ENCODE peak calls at places on chromosome 10, in six cellular contexts. One of them, this sample, is unnamed.

GRCh38 chr10:90138844-90139243 is 437.5 kb downstream of the KIF20B start:
- DNase-seq in upper lobe of right lung: no peak
- DNase-seq in endodermal cell: no peak
- DNase-seq in aorta: no peak
- DNase-seq in heart right ventricle: no peak
- DNase-seq in brain microvascular endothelial cell: peak
- DNase-seq in this sample: no peak

GRCh38 chr10:124237282-124237975 is 144.0 kb upstream of the CHST15 start:
- DNase-seq in upper lobe of right lung: no peak
- DNase-seq in endodermal cell: no peak
- DNase-seq in aorta: no peak
- DNase-seq in heart right ventricle: no peak
- DNase-seq in brain microvascular endothelial cell: no peak
- DNase-seq in this sample: no peak

GRCh38 chr10:86868353-86868752 is 89.1 kb downstream of the MMRN2 start:
- DNase-seq in upper lobe of right lung: no peak
- DNase-seq in endodermal cell: peak
- DNase-seq in aorta: no peak
- DNase-seq in heart right ventricle: no peak
- DNase-seq in brain microvascular endothelial cell: peak
- DNase-seq in this sample: no peak

GRCh38 chr10:35074266-35074665 is 15.9 kb downstream of the CUL2 start:
- DNase-seq in upper lobe of right lung: no peak
- DNase-seq in endodermal cell: no peak
- DNase-seq in aorta: no peak
- DNase-seq in heart right ventricle: no peak
- DNase-seq in brain microvascular endothelial cell: no peak
- DNase-seq in this sample: no peak

GRCh38 chr10:102596506-102596971 is 47.7 kb upstream of the TRIM8 start:
- DNase-seq in upper lobe of right lung: no peak
- DNase-seq in endodermal cell: peak
- DNase-seq in aorta: no peak
- DNase-seq in heart right ventricle: no peak
- DNase-seq in brain microvascular endothelial cell: peak
- DNase-seq in this sample: no peak

GRCh38 chr10:15603446-15604011 is 116.2 kb downstream of the ITGA8 start:
- DNase-seq in upper lobe of right lung: no peak
- DNase-seq in endodermal cell: no peak
- DNase-seq in aorta: no peak
- DNase-seq in heart right ventricle: no peak
- DNase-seq in brain microvascular endothelial cell: no peak
- DNase-seq in this sample: no peak

GRCh38 chr10:78512205-78512550 is 478.5 kb downstream of the RPS24 start:
- DNase-seq in upper lobe of right lung: no peak
- DNase-seq in endodermal cell: no peak
- DNase-seq in aorta: no peak
- DNase-seq in heart right ventricle: no peak
- DNase-seq in brain microvascular endothelial cell: no peak
- DNase-seq in this sample: no peak

GRCh38 chr10:70589762-70590662 is 12.5 kb downstream of the PRF1 start:
- DNase-seq in upper lobe of right lung: no peak
- DNase-seq in endodermal cell: no peak
- DNase-seq in aorta: no peak
- DNase-seq in heart right ventricle: no peak
- DNase-seq in brain microvascular endothelial cell: no peak
- DNase-seq in this sample: no peak

GRCh38 chr10:70053896-70054641 is 1.4 kb downstream of the MACROH2A2 start:
- DNase-seq in upper lobe of right lung: peak
- DNase-seq in endodermal cell: peak
- DNase-seq in aorta: peak
- DNase-seq in heart right ventricle: peak
- DNase-seq in brain microvascular endothelial cell: no peak
- DNase-seq in this sample: no peak

GRCh38 chr10:728603-729002 is 39.1 kb upstream of the DIP2C start:
- DNase-seq in upper lobe of right lung: no peak
- DNase-seq in endodermal cell: no peak
- DNase-seq in aorta: no peak
- DNase-seq in heart right ventricle: no peak
- DNase-seq in brain microvascular endothelial cell: no peak
- DNase-seq in this sample: no peak

GRCh38 chr10:14801693-14802092 is 27.0 kb upstream of the FAM107B start:
- DNase-seq in upper lobe of right lung: no peak
- DNase-seq in endodermal cell: peak
- DNase-seq in aorta: no peak
- DNase-seq in heart right ventricle: no peak
- DNase-seq in brain microvascular endothelial cell: no peak
- DNase-seq in this sample: no peak

GRCh38 chr10:118405933-118406332 is 63.8 kb upstream of the FAM204A start:
- DNase-seq in upper lobe of right lung: no peak
- DNase-seq in endodermal cell: no peak
- DNase-seq in aorta: no peak
- DNase-seq in heart right ventricle: no peak
- DNase-seq in brain microvascular endothelial cell: no peak
- DNase-seq in this sample: no peak

GRCh38 chr10:14625210-14625621 is 149.5 kb downstream of the FAM107B start:
- DNase-seq in upper lobe of right lung: no peak
- DNase-seq in endodermal cell: peak
- DNase-seq in aorta: no peak
- DNase-seq in heart right ventricle: no peak
- DNase-seq in brain microvascular endothelial cell: no peak
- DNase-seq in this sample: no peak

GRCh38 chr10:87818505-87819273 is 663 bp upstream of the ATAD1 start:
- DNase-seq in upper lobe of right lung: peak
- DNase-seq in endodermal cell: peak
- DNase-seq in aorta: peak
- DNase-seq in heart right ventricle: no peak
- DNase-seq in brain microvascular endothelial cell: peak
- DNase-seq in this sample: peak

GRCh38 chr10:43253461-43254198 is 13.2 kb downstream of the RASGEF1A start:
- DNase-seq in upper lobe of right lung: no peak
- DNase-seq in endodermal cell: peak
- DNase-seq in aorta: no peak
- DNase-seq in heart right ventricle: no peak
- DNase-seq in brain microvascular endothelial cell: no peak
- DNase-seq in this sample: no peak

GRCh38 chr10:110056822-110057221 is 49.0 kb downstream of the ADD3 start:
- DNase-seq in upper lobe of right lung: no peak
- DNase-seq in endodermal cell: no peak
- DNase-seq in aorta: no peak
- DNase-seq in heart right ventricle: no peak
- DNase-seq in brain microvascular endothelial cell: no peak
- DNase-seq in this sample: no peak

GRCh38 chr10:128005858-128006257 is 99.0 kb downstream of the PTPRE start:
- DNase-seq in upper lobe of right lung: no peak
- DNase-seq in endodermal cell: no peak
- DNase-seq in aorta: no peak
- DNase-seq in heart right ventricle: no peak
- DNase-seq in brain microvascular endothelial cell: no peak
- DNase-seq in this sample: no peak

GRCh38 chr10:23994459-23995046 is 214.4 kb upstream of the KIAA1217 start:
- DNase-seq in upper lobe of right lung: no peak
- DNase-seq in endodermal cell: peak
- DNase-seq in aorta: peak
- DNase-seq in heart right ventricle: peak
- DNase-seq in brain microvascular endothelial cell: peak
- DNase-seq in this sample: peak

GRCh38 chr10:133347636-133348517 is 704 bp downstream of the PRAP1 start:
- DNase-seq in upper lobe of right lung: no peak
- DNase-seq in endodermal cell: no peak
- DNase-seq in aorta: no peak
- DNase-seq in heart right ventricle: no peak
- DNase-seq in brain microvascular endothelial cell: no peak
- DNase-seq in this sample: no peak

GRCh38 chr10:131078131-131078881 is 233.2 kb downstream of the TCERG1L start:
- DNase-seq in upper lobe of right lung: no peak
- DNase-seq in endodermal cell: no peak
- DNase-seq in aorta: no peak
- DNase-seq in heart right ventricle: no peak
- DNase-seq in brain microvascular endothelial cell: no peak
- DNase-seq in this sample: no peak

GRCh38 chr10:106424981-106425380 is 739.5 kb downstream of the SORCS1 start:
- DNase-seq in upper lobe of right lung: no peak
- DNase-seq in endodermal cell: no peak
- DNase-seq in aorta: no peak
- DNase-seq in heart right ventricle: no peak
- DNase-seq in brain microvascular endothelial cell: no peak
- DNase-seq in this sample: no peak

GRCh38 chr10:122234416-122234815 is 36.7 kb upstream of the BTBD16 start:
- DNase-seq in upper lobe of right lung: no peak
- DNase-seq in endodermal cell: no peak
- DNase-seq in aorta: no peak
- DNase-seq in heart right ventricle: no peak
- DNase-seq in brain microvascular endothelial cell: no peak
- DNase-seq in this sample: no peak

GRCh38 chr10:62805139-62806092 is 896 bp downstream of the ADO start:
- DNase-seq in upper lobe of right lung: peak
- DNase-seq in endodermal cell: peak
- DNase-seq in aorta: no peak
- DNase-seq in heart right ventricle: peak
- DNase-seq in brain microvascular endothelial cell: peak
- DNase-seq in this sample: peak

GRCh38 chr10:5504146-5505072 is 5.0 kb upstream of the CALML5 start:
- DNase-seq in upper lobe of right lung: peak
- DNase-seq in endodermal cell: no peak
- DNase-seq in aorta: no peak
- DNase-seq in heart right ventricle: no peak
- DNase-seq in brain microvascular endothelial cell: no peak
- DNase-seq in this sample: no peak

GRCh38 chr10:100020883-100021248 is 11.1 kb upstream of the DNMBP start:
- DNase-seq in upper lobe of right lung: no peak
- DNase-seq in endodermal cell: no peak
- DNase-seq in aorta: no peak
- DNase-seq in heart right ventricle: no peak
- DNase-seq in brain microvascular endothelial cell: no peak
- DNase-seq in this sample: no peak

GRCh38 chr10:69640196-69640980 is 10.3 kb downstream of the FAM241B start:
- DNase-seq in upper lobe of right lung: peak
- DNase-seq in endodermal cell: peak
- DNase-seq in aorta: no peak
- DNase-seq in heart right ventricle: no peak
- DNase-seq in brain microvascular endothelial cell: no peak
- DNase-seq in this sample: no peak

GRCh38 chr10:59011972-59012632 is 164.3 kb upstream of the PHYHIPL start:
- DNase-seq in upper lobe of right lung: no peak
- DNase-seq in endodermal cell: no peak
- DNase-seq in aorta: no peak
- DNase-seq in heart right ventricle: no peak
- DNase-seq in brain microvascular endothelial cell: no peak
- DNase-seq in this sample: no peak

GRCh38 chr10:125370578-125370977 is 210.2 kb upstream of the CTBP2 start:
- DNase-seq in upper lobe of right lung: no peak
- DNase-seq in endodermal cell: peak
- DNase-seq in aorta: no peak
- DNase-seq in heart right ventricle: no peak
- DNase-seq in brain microvascular endothelial cell: no peak
- DNase-seq in this sample: no peak

GRCh38 chr10:35259769-35260397 is 76.4 kb upstream of the CCNY start:
- DNase-seq in upper lobe of right lung: no peak
- DNase-seq in endodermal cell: no peak
- DNase-seq in aorta: no peak
- DNase-seq in heart right ventricle: no peak
- DNase-seq in brain microvascular endothelial cell: peak
- DNase-seq in this sample: no peak

GRCh38 chr10:132574783-132575319 is 37.3 kb downstream of the INPP5A start:
- DNase-seq in upper lobe of right lung: no peak
- DNase-seq in endodermal cell: peak
- DNase-seq in aorta: no peak
- DNase-seq in heart right ventricle: no peak
- DNase-seq in brain microvascular endothelial cell: peak
- DNase-seq in this sample: no peak

GRCh38 chr10:94123253-94123995 is 129.7 kb downstream of the PLCE1 start:
- DNase-seq in upper lobe of right lung: no peak
- DNase-seq in endodermal cell: no peak
- DNase-seq in aorta: no peak
- DNase-seq in heart right ventricle: no peak
- DNase-seq in brain microvascular endothelial cell: peak
- DNase-seq in this sample: no peak

GRCh38 chr10:88981435-88981834 is 9.2 kb upstream of the FAS start:
- DNase-seq in upper lobe of right lung: no peak
- DNase-seq in endodermal cell: no peak
- DNase-seq in aorta: no peak
- DNase-seq in heart right ventricle: no peak
- DNase-seq in brain microvascular endothelial cell: no peak
- DNase-seq in this sample: no peak
- H3K27ac ChIP-seq in upper lobe of right lung: no peak
- H3K27ac ChIP-seq in endodermal cell: no peak
- H3K27ac ChIP-seq in aorta: peak
- H3K27ac ChIP-seq in heart right ventricle: peak
- H3K27ac ChIP-seq in brain microvascular endothelial cell: no peak
- H3K27ac ChIP-seq in this sample: no peak

GRCh38 chr10:129405389-129405788 is 61.7 kb upstream of the MGMT start:
- DNase-seq in upper lobe of right lung: no peak
- DNase-seq in endodermal cell: no peak
- DNase-seq in aorta: no peak
- DNase-seq in heart right ventricle: no peak
- DNase-seq in brain microvascular endothelial cell: no peak
- DNase-seq in this sample: no peak
- H3K27ac ChIP-seq in upper lobe of right lung: no peak
- H3K27ac ChIP-seq in endodermal cell: no peak
- H3K27ac ChIP-seq in aorta: no peak
- H3K27ac ChIP-seq in heart right ventricle: no peak
- H3K27ac ChIP-seq in brain microvascular endothelial cell: no peak
- H3K27ac ChIP-seq in this sample: no peak

GRCh38 chr10:71596759-71597158 is 122.8 kb downstream of the C10orf105 start:
- DNase-seq in upper lobe of right lung: no peak
- DNase-seq in endodermal cell: no peak
- DNase-seq in aorta: no peak
- DNase-seq in heart right ventricle: no peak
- DNase-seq in brain microvascular endothelial cell: no peak
- DNase-seq in this sample: no peak
- H3K27ac ChIP-seq in upper lobe of right lung: peak
- H3K27ac ChIP-seq in endodermal cell: no peak
- H3K27ac ChIP-seq in aorta: no peak
- H3K27ac ChIP-seq in heart right ventricle: no peak
- H3K27ac ChIP-seq in brain microvascular endothelial cell: no peak
- H3K27ac ChIP-seq in this sample: peak

GRCh38 chr10:30187010-30187409 is 127.6 kb upstream of the JCAD start:
- DNase-seq in upper lobe of right lung: no peak
- DNase-seq in endodermal cell: no peak
- DNase-seq in aorta: no peak
- DNase-seq in heart right ventricle: no peak
- DNase-seq in brain microvascular endothelial cell: no peak
- DNase-seq in this sample: no peak

GRCh38 chr10:30189254-30189583 is 129.8 kb upstream of the JCAD start:
- DNase-seq in upper lobe of right lung: no peak
- DNase-seq in endodermal cell: no peak
- DNase-seq in aorta: no peak
- DNase-seq in heart right ventricle: no peak
- DNase-seq in brain microvascular endothelial cell: no peak
- DNase-seq in this sample: no peak

GRCh38 chr10:30190831-30191552 is 131.6 kb upstream of the JCAD start:
- DNase-seq in upper lobe of right lung: no peak
- DNase-seq in endodermal cell: no peak
- DNase-seq in aorta: no peak
- DNase-seq in heart right ventricle: no peak
- DNase-seq in brain microvascular endothelial cell: no peak
- DNase-seq in this sample: no peak

GRCh38 chr10:30188101-30188500 is 128.7 kb upstream of the JCAD start:
- DNase-seq in upper lobe of right lung: no peak
- DNase-seq in endodermal cell: no peak
- DNase-seq in aorta: no peak
- DNase-seq in heart right ventricle: no peak
- DNase-seq in brain microvascular endothelial cell: peak
- DNase-seq in this sample: no peak

GRCh38 chr10:30188567-30189253 is 129.3 kb upstream of the JCAD start:
- DNase-seq in upper lobe of right lung: no peak
- DNase-seq in endodermal cell: no peak
- DNase-seq in aorta: no peak
- DNase-seq in heart right ventricle: no peak
- DNase-seq in brain microvascular endothelial cell: no peak
- DNase-seq in this sample: no peak
- H3K27ac ChIP-seq in upper lobe of right lung: peak
- H3K27ac ChIP-seq in endodermal cell: no peak
- H3K27ac ChIP-seq in aorta: no peak
- H3K27ac ChIP-seq in heart right ventricle: peak
- H3K27ac ChIP-seq in brain microvascular endothelial cell: no peak
- H3K27ac ChIP-seq in this sample: no peak

This sample was measured in substantia nigra.